ENCODE peak calls at places on chromosome 16, in ten cellular contexts. Q is astrocyte, K is testis, F is uterus, M is breast epithelium, B is heart right ventricle, N is kidney, P is hepatocyte, V is adrenal gland, S is body of pancreas. Z is an unnamed sample.

GRCh38 chr16:24731722-24732419 is 2.4 kb downstream of the TNRC6A start:
- DNase-seq in Q (no peak), K (peak; percentile 67), F (no peak), M (no peak), B (peak; percentile 51), N (peak; percentile 71), P (no peak), V (peak; percentile 73), S (peak; percentile 63), Z (no peak)

GRCh38 chr16:28925386-28926228 is 569 bp upstream of the RABEP2 start:
- DNase-seq in Q (peak; percentile 66), K (peak; percentile 80), F (peak; percentile 77), M (peak; percentile 70), B (peak; percentile 85), N (peak; percentile 95), P (peak; percentile 83), V (peak; percentile 86), S (peak; percentile 80), Z (peak; percentile 89)

GRCh38 chr16:84065536-84066132 is 23.0 kb upstream of the SLC38A8 start:
- DNase-seq in Q (peak; percentile 29), K (peak; percentile 83), F (no peak), M (no peak), B (no peak), N (no peak), P (peak; percentile 74), V (peak; percentile 63), S (peak; percentile 67), Z (peak; percentile 46)

GRCh38 chr16:635573-636205 is 416 bp downstream of the METTL26 start:
- DNase-seq in Q (no peak), K (no peak), F (no peak), M (no peak), B (peak; percentile 23), N (no peak), P (no peak), V (peak; percentile 38), S (no peak), Z (no peak)

GRCh38 chr16:75267631-75268264 is 16.3 kb upstream of the BCAR1 start:
- DNase-seq in Q (no peak), K (no peak), F (no peak), M (peak; percentile 81), B (peak; percentile 80), N (peak; percentile 84), P (peak; percentile 85), V (peak; percentile 90), S (peak; percentile 89), Z (no peak)

GRCh38 chr16:66489385-66489784 is 60.5 kb downstream of the TK2 start:
- DNase-seq in Q (no peak), K (no peak), F (peak; percentile 3), M (peak; percentile 25), B (no peak), N (no peak), P (no peak), V (no peak), S (no peak), Z (no peak)

GRCh38 chr16:7339700-7340099 is 7.1 kb downstream of the RBFOX1 start:
- DNase-seq in Q (no peak), K (no peak), F (no peak), M (no peak), B (no peak), N (no peak), P (no peak), V (no peak), S (no peak), Z (no peak)

GRCh38 chr16:69818811-69819587 is 56.9 kb downstream of the WWP2 start:
- DNase-seq in Q (no peak), K (no peak), F (no peak), M (no peak), B (no peak), N (no peak), P (no peak), V (no peak), S (no peak), Z (peak; percentile 56)

GRCh38 chr16:20865420-20866126 is 34.6 kb downstream of the DCUN1D3 start:
- DNase-seq in Q (peak; percentile 67), K (no peak), F (no peak), M (no peak), B (no peak), N (no peak), P (no peak), V (no peak), S (no peak), Z (no peak)

GRCh38 chr16:48447940-48448536 is 62.8 kb upstream of the SIAH1 start:
- DNase-seq in Q (no peak), K (peak; percentile 12), F (no peak), M (no peak), B (no peak), N (no peak), P (no peak), V (no peak), S (no peak), Z (no peak)

GRCh38 chr16:4032768-4033167 is 83.5 kb downstream of the ADCY9 start:
- DNase-seq in Q (peak; percentile 6), K (no peak), F (no peak), M (no peak), B (peak; percentile 48), N (no peak), P (no peak), V (no peak), S (peak; percentile 94), Z (no peak)

GRCh38 chr16:87431926-87432325 is 39.8 kb downstream of the MAP1LC3B start:
- DNase-seq in Q (peak; percentile 87), K (no peak), F (no peak), M (no peak), B (no peak), N (no peak), P (peak; percentile 48), V (peak; percentile 88), S (peak; percentile 26), Z (no peak)

GRCh38 chr16:85641776-85642176 is 28.7 kb downstream of the GSE1 start:
- DNase-seq in Q (peak; percentile 23), K (peak; percentile 71), F (no peak), M (no peak), B (peak; percentile 66), N (peak; percentile 84), P (no peak), V (peak; percentile 90), S (peak; percentile 94), Z (no peak)

GRCh38 chr16:11735801-11736200 is 6.9 kb downstream of the TXNDC11 start:
- DNase-seq in Q (no peak), K (no peak), F (no peak), M (no peak), B (no peak), N (no peak), P (no peak), V (no peak), S (no peak), Z (peak; percentile 29)

GRCh38 chr16:14462811-14463210 is 167.2 kb downstream of the PARN start:
- DNase-seq in Q (peak; percentile 30), K (no peak), F (no peak), M (no peak), B (no peak), N (no peak), P (no peak), V (no peak), S (no peak), Z (no peak)

GRCh38 chr16:74580828-74581227 is 26.1 kb downstream of the GLG1 start:
- DNase-seq in Q (no peak), K (no peak), F (no peak), M (no peak), B (no peak), N (no peak), P (no peak), V (no peak), S (no peak), Z (no peak)

GRCh38 chr16:70638814-70639792 is 7.3 kb upstream of the IL34 start:
- DNase-seq in Q (peak; percentile 73), K (peak; percentile 51), F (peak; percentile 49), M (no peak), B (no peak), N (no peak), P (peak; percentile 71), V (peak; percentile 64), S (peak; percentile 55), Z (no peak)

GRCh38 chr16:72612271-72612670 is 435.7 kb downstream of the ZFHX3 start:
- DNase-seq in Q (no peak), K (no peak), F (no peak), M (no peak), B (no peak), N (no peak), P (peak; percentile 8), V (no peak), S (no peak), Z (no peak)

GRCh38 chr16:79082955-79083354 is 517.6 kb downstream of the MAF start:
- DNase-seq in Q (no peak), K (no peak), F (no peak), M (no peak), B (no peak), N (no peak), P (no peak), V (no peak), S (no peak), Z (no peak)

GRCh38 chr16:88736088-88736487 is 29.8 kb downstream of the CTU2 start:
- DNase-seq in Q (no peak), K (no peak), F (no peak), M (no peak), B (no peak), N (no peak), P (no peak), V (no peak), S (no peak), Z (no peak)
- H3K36me3 ChIP-seq in Q (peaks cover 2% of the 10 kb centered on the region), K (no peaks in the 10 kb centered on the region), F (no peaks in the 10 kb centered on the region), M (peaks cover 7% of the 10 kb centered on the region), B (no peaks in the 10 kb centered on the region), N (peaks cover 16% of the 10 kb centered on the region), P (no peaks in the 10 kb centered on the region), V (peaks cover 42% of the 10 kb centered on the region), S (peaks cover 5% of the 10 kb centered on the region), Z (no peaks in the 10 kb centered on the region)

GRCh38 chr16:81140930-81141780 is 45.0 kb upstream of the GCSH start:
- DNase-seq in Q (no peak), K (peak; percentile 16), F (no peak), M (no peak), B (no peak), N (no peak), P (no peak), V (no peak), S (no peak), Z (peak; percentile 5)
- TF ChIP-seq CTCF in Q (peak; percentile 11), K (no peak), F (no peak), M (no peak), B (no peak), N (no peak), P (no peak), V (no peak), S (peak; percentile 3), Z (peak; percentile 21)

GRCh38 chr16:8887952-8888560 is 5.9 kb downstream of the LITAFD start:
- DNase-seq in Q (peak; percentile 56), K (peak; percentile 79), F (no peak), M (peak; percentile 77), B (peak; percentile 81), N (peak; percentile 75), P (peak; percentile 45), V (peak; percentile 97), S (peak; percentile 57), Z (no peak)
- H3K36me3 ChIP-seq in Q (peaks cover 7% of the 10 kb centered on the region), K (no peaks in the 10 kb centered on the region), F (no peaks in the 10 kb centered on the region), M (no peaks in the 10 kb centered on the region), B (peaks cover 20% of the 10 kb centered on the region), N (peaks cover 11% of the 10 kb centered on the region), P (no peaks in the 10 kb centered on the region), V (peaks cover 17% of the 10 kb centered on the region), S (peaks cover 3% of the 10 kb centered on the region), Z (peaks cover 24% of the 10 kb centered on the region)

DNA sequence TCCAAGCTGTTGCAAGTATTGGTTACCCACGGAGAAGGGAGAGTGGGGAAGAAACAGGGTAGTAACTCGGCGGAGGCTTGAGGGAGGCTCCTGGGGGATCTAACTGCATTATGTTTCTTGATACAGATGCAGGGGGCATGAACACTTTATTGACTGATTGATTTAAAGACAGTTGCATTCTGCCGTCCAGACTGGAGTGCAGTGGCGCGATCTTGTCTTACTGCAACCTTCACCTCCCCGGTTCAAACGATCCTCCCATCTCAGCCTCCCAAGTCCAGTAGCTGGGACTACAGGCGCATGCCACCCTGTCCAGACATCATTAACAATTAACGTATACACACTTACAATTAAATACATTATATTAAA is 15.1 kb upstream of the ERN2 start:
- DNase-seq in Q (no peak), K (no peak), F (no peak), M (no peak), B (no peak), N (no peak), P (no peak), V (no peak), S (no peak), Z (no peak)
- TF ChIP-seq CTCF in Q (no peak), K (no peak), F (no peak), M (no peak), B (no peak), N (no peak), P (no peak), V (no peak), S (no peak), Z (no peak)